ENCODE peak calls at places on chromosome 1, in five cellular contexts. P is CD4-positive, alpha-beta T cell; M is HCT116; N is fibroblast of mammary gland; K is osteocyte. I is an unnamed sample.

GRCh38 chr1:32208891-32209309 is at the start of gene DCDC2B:
- DNase-seq in M (no peak), N (peak), P (no peak), K (no peak), I (no peak)

GRCh38 chr1:178953538-178954207 is 72.0 kb upstream of the FAM20B start:
- DNase-seq in K (no peak), P (no peak), M (no peak), N (no peak), I (no peak)

GRCh38 chr1:53257454-53258081 is 19.2 kb upstream of the MAGOH start:
- DNase-seq in P (no peak), N (no peak), M (no peak), K (no peak), I (no peak)

GRCh38 chr1:98045211-98046030 is 124.6 kb upstream of the DPYD start:
- DNase-seq in M (no peak), K (peak), P (no peak), N (peak), I (no peak)

GRCh38 chr1:28341591-28341990 is 12.8 kb downstream of the MED18 start:
- DNase-seq in M (no peak), N (no peak), K (no peak), P (no peak), I (no peak)

GRCh38 chr1:107548276-107548675 is 407.4 kb downstream of the NTNG1 start:
- DNase-seq in K (no peak), P (no peak), M (no peak), N (no peak), I (no peak)

GRCh38 chr1:78171736-78172590 is 126.2 kb downstream of the GIPC2 start:
- DNase-seq in M (no peak), P (no peak), K (no peak), N (peak), I (peak)

GRCh38 chr1:109644670-109645069 is 11.2 kb upstream of the GSTM4 start:
- DNase-seq in M (no peak), N (no peak), P (no peak), K (peak), I (no peak)

GRCh38 chr1:6512245-6512907 is 20.9 kb upstream of the PLEKHG5 start:
- DNase-seq in M (no peak), N (no peak), K (no peak), P (no peak), I (no peak)

GRCh38 chr1:220666349-220666748 is 23.8 kb upstream of the C1orf115 start:
- DNase-seq in K (no peak), P (no peak), M (no peak), N (no peak), I (no peak)

GRCh38 chr1:9912264-9912936 is 2.3 kb upstream of the CTNNBIP1 start:
- DNase-seq in M (no peak), P (no peak), K (no peak), N (no peak), I (no peak)

GRCh38 chr1:189220750-189221149 is 1256.9 kb downstream of the BRINP3 start:
- DNase-seq in M (no peak), K (no peak), P (no peak), N (no peak), I (no peak)

GRCh38 chr1:219757890-219758289 is 145.0 kb upstream of the ZC3H11B start:
- DNase-seq in P (no peak), M (no peak), K (no peak), N (peak), I (no peak)

GRCh38 chr1:10068605-10069294 is 36.0 kb downstream of the UBE4B start:
- DNase-seq in N (peak), K (no peak), P (no peak), M (no peak), I (no peak)

GRCh38 chr1:219639843-219640606 is 27.1 kb upstream of the ZC3H11B start:
- DNase-seq in M (no peak), P (no peak), K (no peak), N (peak), I (no peak)

GRCh38 chr1:232473319-232473718 is 156.6 kb downstream of the SIPA1L2 start:
- DNase-seq in N (peak), M (no peak), K (no peak), P (no peak), I (no peak)

GRCh38 chr1:19057784-19058475 is 101.5 kb upstream of the IFFO2 start:
- DNase-seq in N (no peak), K (peak), P (no peak), M (no peak), I (no peak)

GRCh38 chr1:19057182-19057779 is 100.8 kb upstream of the IFFO2 start:
- DNase-seq in P (no peak), M (no peak), N (no peak), K (no peak), I (no peak)

GRCh38 chr1:19053486-19053885 is 97.0 kb upstream of the IFFO2 start:
- DNase-seq in P (no peak), M (no peak), N (no peak), K (no peak), I (no peak)

GRCh38 chr1:19055001-19055400 is 98.5 kb upstream of the IFFO2 start:
- DNase-seq in K (no peak), M (no peak), N (no peak), P (no peak), I (no peak)

GRCh38 chr1:19054216-19054615 is 97.7 kb upstream of the IFFO2 start:
- DNase-seq in M (no peak), P (no peak), N (no peak), K (peak), I (no peak)
- TF ChIP-seq CTCF in M (no peak), P (no peak), N (no peak), K (no peak), I (no peak)

GRCh38 chr1:41503507-41504125 is 19.1 kb upstream of the EDN2 start:
- DNase-seq in M (no peak), K (no peak), N (peak), P (no peak), I (no peak)
- TF ChIP-seq CTCF in M (no peak), K (no peak), N (peak), P (no peak), I (no peak)

GRCh38 chr1:234221601-234222000 is 151.7 kb upstream of the COA6 start:
- DNase-seq in N (no peak), M (no peak), P (no peak), K (no peak), I (no peak)

GRCh38 chr1:234226819-234227165 is 146.5 kb upstream of the COA6 start:
- DNase-seq in K (no peak), N (no peak), P (no peak), M (no peak), I (no peak)

GRCh38 chr1:234219711-234220110 is 153.5 kb upstream of the COA6 start:
- DNase-seq in M (no peak), K (no peak), N (no peak), P (no peak), I (no peak)

GRCh38 chr1:234226106-234226818 is 147.0 kb upstream of the COA6 start:
- DNase-seq in N (no peak), P (no peak), K (no peak), M (no peak), I (no peak)

DNA sequence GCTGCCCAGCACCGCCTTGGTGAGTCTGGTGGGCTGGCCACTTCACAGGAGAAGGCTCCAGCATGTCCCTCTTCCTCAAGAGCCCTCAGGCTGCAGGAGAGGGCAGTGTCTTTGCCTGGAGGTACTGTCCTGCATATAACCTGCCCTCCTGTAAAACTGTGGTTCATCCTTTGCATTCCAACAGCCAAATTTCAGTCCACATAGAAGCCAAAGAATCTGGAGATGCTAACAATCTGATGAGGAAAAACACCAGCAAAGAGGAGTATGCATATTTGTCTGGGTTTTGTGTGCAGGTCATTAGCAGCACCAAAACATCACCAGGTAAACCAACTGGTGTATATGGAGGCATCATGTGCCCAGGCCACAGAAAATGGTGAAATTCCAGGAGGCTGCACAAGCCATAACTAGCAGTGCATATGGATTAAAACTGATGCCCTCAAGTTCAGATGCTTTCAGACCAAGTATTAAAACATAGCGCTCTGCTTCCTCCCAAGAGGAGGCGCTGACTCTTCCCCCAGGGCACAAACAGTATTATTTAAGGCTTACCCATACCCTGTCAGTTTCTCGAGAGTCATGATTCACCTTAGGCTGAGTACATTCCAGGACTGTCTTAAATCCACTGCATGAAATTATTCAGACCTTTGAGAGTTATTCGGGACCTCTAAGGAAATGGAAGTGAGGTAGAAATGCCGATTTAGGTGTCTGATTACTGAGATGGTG is 150.5 kb upstream of the COA6 start:
- DNase-seq in M (no peak), K (no peak), P (no peak), N (no peak), I (no peak)
- TF ChIP-seq CTCF in M (no peak), K (no peak), P (no peak), N (no peak), I (no peak)

GRCh38 chr1:246265481-246265880 is 241.6 kb downstream of the SMYD3 start:
- DNase-seq in M (no peak), N (no peak), K (no peak), P (no peak), I (no peak)

GRCh38 chr1:246267426-246267825 is 239.7 kb downstream of the SMYD3 start:
- DNase-seq in M (no peak), K (no peak), P (no peak), N (no peak), I (no peak)

GRCh38 chr1:246258250-246258649 is 248.8 kb downstream of the SMYD3 start:
- DNase-seq in P (no peak), K (no peak), N (no peak), M (no peak), I (no peak)

GRCh38 chr1:246262281-246262680 is 244.8 kb downstream of the SMYD3 start:
- DNase-seq in M (no peak), N (peak), K (no peak), P (no peak), I (no peak)

DNA sequence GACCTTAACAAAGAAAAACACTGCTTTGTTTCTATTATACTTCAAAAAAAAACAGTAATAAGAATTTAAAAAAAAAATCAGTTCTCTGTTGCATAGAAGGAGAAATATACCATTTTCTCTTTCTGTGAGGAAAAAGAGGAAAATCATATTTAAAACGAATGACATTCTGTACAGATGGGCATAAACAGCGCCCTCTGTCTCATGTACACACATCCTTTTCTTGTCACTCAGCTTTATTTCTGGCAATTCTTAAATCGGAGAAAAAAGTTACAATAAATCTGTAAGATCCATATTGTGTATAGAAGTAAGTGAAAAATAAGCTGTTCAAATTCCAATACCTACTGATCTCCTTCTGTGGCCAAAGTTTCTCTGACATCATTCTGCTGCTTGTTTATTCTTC is 245.4 kb downstream of the SMYD3 start:
- DNase-seq in N (no peak), P (no peak), M (no peak), K (no peak), I (no peak)
- TF ChIP-seq CTCF in N (peak), P (no peak), M (peak), K (peak), I (peak)

GRCh38 chr1:90501281-90501680 is 215.8 kb downstream of the BARHL2 start:
- DNase-seq in K (no peak), M (no peak), N (no peak), P (no peak), I (no peak)
- TF ChIP-seq CTCF in K (no peak), M (no peak), N (no peak), P (no peak), I (no peak)

DNA sequence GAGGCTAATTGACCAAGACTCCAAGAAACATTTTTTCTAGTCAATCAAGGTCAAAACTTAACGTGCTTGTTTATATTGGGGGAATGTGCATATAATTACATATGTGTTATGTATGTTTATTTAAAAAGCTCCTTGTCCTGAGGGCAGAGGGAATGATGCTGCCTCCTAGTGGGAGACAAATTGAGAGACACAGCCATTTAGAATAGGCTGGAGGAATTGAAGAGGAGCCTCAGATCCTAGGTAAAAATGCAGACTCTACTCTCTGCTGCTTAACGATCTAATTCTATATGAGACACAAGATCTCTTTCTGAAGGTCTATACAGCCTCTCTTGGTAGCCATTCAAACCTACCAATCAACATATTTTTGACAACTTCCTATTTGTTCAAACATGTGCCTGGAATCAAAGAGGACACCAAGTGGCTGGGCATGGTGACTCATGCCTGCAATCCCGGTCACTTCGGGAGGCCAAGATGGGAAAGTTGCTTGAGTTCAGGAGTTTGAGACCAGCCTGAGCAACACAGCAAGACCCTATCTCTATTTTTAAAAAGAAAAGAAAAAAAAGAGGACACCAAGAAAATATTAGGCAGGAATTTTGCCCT is 136.6 kb upstream of the ZNF648 start:
- DNase-seq in P (no peak), N (peak), K (no peak), M (no peak), I (no peak)
- TF ChIP-seq CTCF in P (no peak), N (peak), K (peak), M (peak), I (peak)

I was measured in AG09309.